ENCODE peak calls at places on chromosome 11, in eight cellular contexts. One of them, this sample, is unnamed.

GRCh38 chr11:88307749-88308425 is 29.6 kb downstream of the CTSC start:
- DNase-seq in body of pancreas: no peak
- DNase-seq in A549: no peak
- DNase-seq in testis: no peak
- DNase-seq in adrenal gland: no peak
- DNase-seq in spleen: no peak
- DNase-seq in transverse colon: no peak
- DNase-seq in Peyer's patch: no peak
- DNase-seq in this sample: no peak

GRCh38 chr11:45266693-45267451 is 19.3 kb downstream of the SYT13 start:
- DNase-seq in body of pancreas: no peak
- DNase-seq in spleen: no peak
- DNase-seq in Peyer's patch: peak; percentile 87
- DNase-seq in A549: no peak
- DNase-seq in adrenal gland: no peak
- DNase-seq in transverse colon: peak; percentile 85
- DNase-seq in testis: peak; percentile 85
- DNase-seq in this sample: no peak

GRCh38 chr11:68335693-68336092 is 23.3 kb downstream of the LRP5 start:
- DNase-seq in adrenal gland: no peak
- DNase-seq in spleen: no peak
- DNase-seq in body of pancreas: no peak
- DNase-seq in testis: no peak
- DNase-seq in Peyer's patch: no peak
- DNase-seq in A549: no peak
- DNase-seq in transverse colon: no peak
- DNase-seq in this sample: no peak

GRCh38 chr11:121059605-121060004 is 35.7 kb downstream of the TBCEL start:
- DNase-seq in transverse colon: no peak
- DNase-seq in adrenal gland: no peak
- DNase-seq in spleen: no peak
- DNase-seq in testis: no peak
- DNase-seq in body of pancreas: no peak
- DNase-seq in A549: no peak
- DNase-seq in Peyer's patch: no peak
- DNase-seq in this sample: no peak

GRCh38 chr11:15723966-15724365 is 609.2 kb downstream of the INSC start:
- DNase-seq in adrenal gland: no peak
- DNase-seq in spleen: no peak
- DNase-seq in transverse colon: no peak
- DNase-seq in body of pancreas: no peak
- DNase-seq in Peyer's patch: no peak
- DNase-seq in A549: no peak
- DNase-seq in testis: no peak
- DNase-seq in this sample: no peak

GRCh38 chr11:65417221-65417701 is 5.3 kb upstream of the NEAT1 start:
- DNase-seq in body of pancreas: peak; percentile 60
- DNase-seq in Peyer's patch: no peak
- DNase-seq in A549: no peak
- DNase-seq in transverse colon: peak; percentile 49
- DNase-seq in spleen: peak; percentile 92
- DNase-seq in testis: peak; percentile 52
- DNase-seq in adrenal gland: peak; percentile 81
- DNase-seq in this sample: peak; percentile 83

GRCh38 chr11:76073716-76074115 is 132.6 kb downstream of the WNT11 start:
- DNase-seq in Peyer's patch: no peak
- DNase-seq in testis: no peak
- DNase-seq in spleen: no peak
- DNase-seq in A549: no peak
- DNase-seq in body of pancreas: no peak
- DNase-seq in transverse colon: no peak
- DNase-seq in adrenal gland: no peak
- DNase-seq in this sample: no peak

GRCh38 chr11:95821640-95822039 is 31.3 kb downstream of the CEP57 start:
- DNase-seq in spleen: no peak
- DNase-seq in Peyer's patch: no peak
- DNase-seq in adrenal gland: no peak
- DNase-seq in body of pancreas: no peak
- DNase-seq in transverse colon: no peak
- DNase-seq in testis: no peak
- DNase-seq in A549: no peak
- DNase-seq in this sample: no peak

GRCh38 chr11:33687733-33688479 is 12.7 kb downstream of the C11orf91 start:
- DNase-seq in transverse colon: no peak
- DNase-seq in spleen: no peak
- DNase-seq in testis: peak; percentile 80
- DNase-seq in adrenal gland: peak; percentile 70
- DNase-seq in Peyer's patch: no peak
- DNase-seq in body of pancreas: peak; percentile 64
- DNase-seq in A549: peak; percentile 70
- DNase-seq in this sample: no peak

GRCh38 chr11:79480864-79481263 is 40.0 kb upstream of the TENM4 start:
- DNase-seq in transverse colon: no peak
- DNase-seq in body of pancreas: no peak
- DNase-seq in adrenal gland: no peak
- DNase-seq in Peyer's patch: no peak
- DNase-seq in A549: no peak
- DNase-seq in spleen: no peak
- DNase-seq in testis: no peak
- DNase-seq in this sample: no peak
- H3K27ac ChIP-seq in transverse colon: no peak overlapping the region
- H3K27ac ChIP-seq in body of pancreas: no peak overlapping the region
- H3K27ac ChIP-seq in adrenal gland: no peak overlapping the region
- H3K27ac ChIP-seq in Peyer's patch: no peak overlapping the region
- H3K27ac ChIP-seq in A549: no peak overlapping the region
- H3K27ac ChIP-seq in spleen: no peak overlapping the region
- H3K27ac ChIP-seq in testis: no peak overlapping the region
- H3K27ac ChIP-seq in this sample: no peak overlapping the region

DNA sequence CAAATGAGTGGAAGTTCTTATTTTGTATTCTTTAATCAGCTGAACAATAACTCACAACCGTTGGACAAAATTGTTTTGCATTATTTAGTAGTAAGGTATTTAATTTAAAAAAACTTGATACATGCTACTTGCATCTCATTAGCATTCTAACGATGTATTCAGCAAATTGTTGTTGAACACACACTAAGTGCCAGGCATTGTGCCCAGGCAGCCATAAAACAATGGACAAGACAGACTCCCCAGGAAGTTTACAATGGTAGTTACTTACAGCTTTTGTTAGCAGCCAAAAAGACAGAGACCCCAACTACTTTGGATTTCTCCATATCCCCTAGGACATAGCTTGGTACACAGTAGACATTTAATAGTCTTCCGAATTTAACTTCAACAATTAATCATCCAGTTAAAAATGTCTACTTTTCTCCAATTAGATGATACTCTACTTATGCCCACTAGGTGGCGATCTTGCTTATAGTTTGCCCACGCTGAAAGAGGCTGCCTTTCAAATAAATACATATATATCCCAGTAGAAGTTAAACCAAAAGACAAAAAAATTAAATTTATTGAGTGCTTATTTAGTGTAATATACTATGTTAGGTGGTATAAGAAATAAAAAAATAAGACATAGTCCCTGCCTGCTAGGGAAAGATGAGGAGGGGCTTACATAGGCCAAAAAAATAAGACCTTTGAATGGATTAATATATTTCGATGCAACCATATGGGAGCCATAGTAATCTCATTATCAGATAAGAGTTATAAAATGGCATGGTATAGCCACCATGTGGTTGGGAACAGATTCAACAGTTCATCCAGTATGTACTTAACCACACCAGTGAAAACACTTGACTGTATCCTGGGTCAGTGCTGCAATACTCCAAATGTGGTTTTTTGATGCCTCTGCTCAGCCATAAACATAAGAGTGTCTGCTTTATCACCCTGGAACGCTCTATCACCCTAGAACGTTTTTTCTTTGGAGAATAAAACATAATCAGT is 2.1 kb upstream of the FJX1 start:
- DNase-seq in adrenal gland: no peak
- DNase-seq in testis: peak; percentile 16
- DNase-seq in transverse colon: no peak
- DNase-seq in A549: peak; percentile 52
- DNase-seq in body of pancreas: peak; percentile 37
- DNase-seq in spleen: no peak
- DNase-seq in Peyer's patch: no peak
- DNase-seq in this sample: no peak
- H3K27ac ChIP-seq in adrenal gland: no peak overlapping the region
- H3K27ac ChIP-seq in testis: no peak overlapping the region
- H3K27ac ChIP-seq in transverse colon: no peak overlapping the region
- H3K27ac ChIP-seq in A549: no peak overlapping the region
- H3K27ac ChIP-seq in body of pancreas: no peak overlapping the region
- H3K27ac ChIP-seq in spleen: no peak overlapping the region
- H3K27ac ChIP-seq in Peyer's patch: no peak overlapping the region
- H3K27ac ChIP-seq in this sample: no peak overlapping the region

DNA sequence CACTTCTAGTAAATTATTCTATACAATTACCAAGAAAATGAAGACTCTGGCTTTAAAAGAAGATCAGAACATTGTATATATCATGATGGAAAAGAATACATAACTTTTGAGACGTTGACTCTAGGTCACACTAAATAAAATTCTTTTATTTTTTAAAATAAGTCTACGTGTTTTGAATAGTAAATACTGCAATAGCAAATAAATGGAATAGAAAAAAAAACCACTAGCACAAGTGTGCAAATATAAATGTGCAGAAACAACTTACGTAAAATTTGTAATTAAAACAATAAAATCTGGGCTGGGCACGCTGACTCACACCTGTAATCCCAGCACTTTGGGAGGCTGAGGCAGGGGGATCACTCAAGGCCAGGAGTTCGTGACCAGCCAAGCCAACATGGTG is 17.9 kb downstream of the SIK3 start:
- DNase-seq in Peyer's patch: no peak
- DNase-seq in A549: no peak
- DNase-seq in body of pancreas: no peak
- DNase-seq in transverse colon: no peak
- DNase-seq in testis: no peak
- DNase-seq in spleen: no peak
- DNase-seq in adrenal gland: no peak
- DNase-seq in this sample: no peak
- H3K27ac ChIP-seq in Peyer's patch: no peak overlapping the region
- H3K27ac ChIP-seq in A549: no peak overlapping the region
- H3K27ac ChIP-seq in body of pancreas: no peak overlapping the region
- H3K27ac ChIP-seq in transverse colon: no peak overlapping the region
- H3K27ac ChIP-seq in testis: no peak overlapping the region
- H3K27ac ChIP-seq in spleen: no peak overlapping the region
- H3K27ac ChIP-seq in adrenal gland: no peak overlapping the region
- H3K27ac ChIP-seq in this sample: no peak overlapping the region

DNA sequence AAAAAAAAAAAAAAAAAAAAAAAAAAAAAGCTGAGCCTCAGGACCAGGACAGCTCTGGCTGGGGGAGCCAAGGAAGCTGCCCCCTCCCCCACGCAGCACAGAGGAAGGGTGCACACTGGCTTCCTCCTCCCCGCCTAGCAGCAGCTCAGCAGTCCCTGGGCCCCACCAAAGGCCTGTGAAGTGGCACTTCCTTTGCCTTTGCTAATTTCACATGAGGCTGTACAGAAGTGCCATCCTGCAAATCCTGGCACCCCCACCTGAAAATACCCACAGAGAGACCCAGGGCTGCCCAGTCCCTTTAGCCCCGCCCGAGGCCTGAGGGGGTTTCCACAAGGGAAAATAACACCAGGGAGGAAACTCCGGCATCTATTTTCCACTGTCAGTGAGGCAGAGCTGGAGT is 3.9 kb downstream of the RHOG start:
- DNase-seq in adrenal gland: no peak
- DNase-seq in testis: no peak
- DNase-seq in spleen: peak; percentile 94
- DNase-seq in body of pancreas: peak; percentile 49
- DNase-seq in transverse colon: peak; percentile 50
- DNase-seq in A549: no peak
- DNase-seq in Peyer's patch: no peak
- DNase-seq in this sample: no peak
- H3K27ac ChIP-seq in adrenal gland: no peak overlapping the region
- H3K27ac ChIP-seq in testis: no peak overlapping the region
- H3K27ac ChIP-seq in spleen: peak overlapping the region; percentile 100
- H3K27ac ChIP-seq in body of pancreas: no peak overlapping the region
- H3K27ac ChIP-seq in transverse colon: peak overlapping the region; percentile 98
- H3K27ac ChIP-seq in A549: no peak overlapping the region
- H3K27ac ChIP-seq in Peyer's patch: peak overlapping the region; percentile 13
- H3K27ac ChIP-seq in this sample: no peak overlapping the region